ENCODE peak calls at places on chromosome 10, in seven cellular contexts. One of them, this sample, is unnamed.

GRCh38 chr10:3406556-3406955 is 234.0 kb upstream of the PITRM1 start:
- DNase-seq in NCI-H1092: no peak
- DNase-seq in NCI-H2029: no peak
- DNase-seq in mesothelial cell of epicardium: no peak
- DNase-seq in lower leg skin: peak
- DNase-seq in heart right ventricle: no peak
- DNase-seq in neural crest cell: no peak
- DNase-seq in this sample: no peak

GRCh38 chr10:15363031-15363430 is 8.1 kb downstream of the FAM171A1 start:
- DNase-seq in mesothelial cell of epicardium: no peak
- DNase-seq in heart right ventricle: no peak
- DNase-seq in lower leg skin: no peak
- DNase-seq in neural crest cell: no peak
- DNase-seq in NCI-H2029: no peak
- DNase-seq in NCI-H1092: no peak
- DNase-seq in this sample: no peak

GRCh38 chr10:43760514-43760913 is 111.8 kb upstream of the ZNF32 start:
- DNase-seq in NCI-H2029: no peak
- DNase-seq in neural crest cell: no peak
- DNase-seq in lower leg skin: no peak
- DNase-seq in NCI-H1092: no peak
- DNase-seq in heart right ventricle: no peak
- DNase-seq in mesothelial cell of epicardium: no peak
- DNase-seq in this sample: no peak

GRCh38 chr10:123835575-123835974 is 56.0 kb downstream of the CPXM2 start:
- DNase-seq in neural crest cell: no peak
- DNase-seq in mesothelial cell of epicardium: no peak
- DNase-seq in heart right ventricle: no peak
- DNase-seq in NCI-H1092: no peak
- DNase-seq in NCI-H2029: no peak
- DNase-seq in lower leg skin: no peak
- DNase-seq in this sample: no peak

GRCh38 chr10:79149662-79150443 is 81.1 kb downstream of the ZMIZ1 start:
- DNase-seq in neural crest cell: no peak
- DNase-seq in heart right ventricle: peak
- DNase-seq in mesothelial cell of epicardium: no peak
- DNase-seq in NCI-H2029: peak
- DNase-seq in NCI-H1092: peak
- DNase-seq in lower leg skin: peak
- DNase-seq in this sample: peak

GRCh38 chr10:11026761-11027160 is 9.1 kb downstream of the CELF2 start:
- DNase-seq in NCI-H1092: no peak
- DNase-seq in mesothelial cell of epicardium: no peak
- DNase-seq in heart right ventricle: no peak
- DNase-seq in neural crest cell: no peak
- DNase-seq in NCI-H2029: no peak
- DNase-seq in lower leg skin: no peak
- DNase-seq in this sample: no peak

GRCh38 chr10:62817120-62817762 is 1.1 kb upstream of the EGR2 start:
- DNase-seq in heart right ventricle: peak
- DNase-seq in neural crest cell: peak
- DNase-seq in NCI-H2029: no peak
- DNase-seq in NCI-H1092: no peak
- DNase-seq in lower leg skin: peak
- DNase-seq in mesothelial cell of epicardium: peak
- DNase-seq in this sample: peak

GRCh38 chr10:70512149-70512611 is 33.6 kb downstream of the PALD1 start:
- DNase-seq in heart right ventricle: peak
- DNase-seq in lower leg skin: no peak
- DNase-seq in neural crest cell: no peak
- DNase-seq in NCI-H1092: no peak
- DNase-seq in mesothelial cell of epicardium: no peak
- DNase-seq in NCI-H2029: no peak
- DNase-seq in this sample: no peak

GRCh38 chr10:47357131-47357582 is 9.0 kb downstream of the RBP3 start:
- DNase-seq in NCI-H2029: no peak
- DNase-seq in neural crest cell: no peak
- DNase-seq in mesothelial cell of epicardium: no peak
- DNase-seq in heart right ventricle: no peak
- DNase-seq in NCI-H1092: no peak
- DNase-seq in lower leg skin: peak
- DNase-seq in this sample: no peak

GRCh38 chr10:788796-789748 is 99.6 kb upstream of the DIP2C start:
- DNase-seq in lower leg skin: peak
- DNase-seq in heart right ventricle: peak
- DNase-seq in mesothelial cell of epicardium: peak
- DNase-seq in NCI-H1092: no peak
- DNase-seq in NCI-H2029: peak
- DNase-seq in neural crest cell: peak
- DNase-seq in this sample: peak

GRCh38 chr10:127694580-127695193 is 42.3 kb upstream of the FOXI2 start:
- DNase-seq in mesothelial cell of epicardium: no peak
- DNase-seq in neural crest cell: peak
- DNase-seq in NCI-H2029: no peak
- DNase-seq in heart right ventricle: no peak
- DNase-seq in NCI-H1092: peak
- DNase-seq in lower leg skin: no peak
- DNase-seq in this sample: peak

This sample was measured in 8988T.